ENCODE peak calls at places on chromosome 11, in nine cellular contexts. One of them, this sample, is unnamed.

GRCh38 chr11:45409587-45409986 is 123.4 kb upstream of the SYT13 start:
- DNase-seq in fibroblast of lung: no peak
- DNase-seq in dorsolateral prefrontal cortex: no peak
- DNase-seq in K562: no peak
- DNase-seq in hepatocyte: no peak
- DNase-seq in CD8-positive, alpha-beta memory T cell: no peak
- DNase-seq in CD4-positive, alpha-beta memory T cell: no peak
- DNase-seq in tibial artery: no peak
- DNase-seq in uterus: no peak
- DNase-seq in this sample: no peak

GRCh38 chr11:5228124-5228523 is 1.3 kb upstream of the HBB start:
- DNase-seq in fibroblast of lung: no peak
- DNase-seq in tibial artery: no peak
- DNase-seq in CD4-positive, alpha-beta memory T cell: no peak
- DNase-seq in dorsolateral prefrontal cortex: no peak
- DNase-seq in uterus: no peak
- DNase-seq in K562: no peak
- DNase-seq in hepatocyte: no peak
- DNase-seq in CD8-positive, alpha-beta memory T cell: no peak
- DNase-seq in this sample: no peak

GRCh38 chr11:89436071-89436470 is 55.1 kb downstream of the NOX4 start:
- DNase-seq in CD4-positive, alpha-beta memory T cell: no peak
- DNase-seq in CD8-positive, alpha-beta memory T cell: no peak
- DNase-seq in uterus: no peak
- DNase-seq in K562: no peak
- DNase-seq in tibial artery: no peak
- DNase-seq in hepatocyte: peak; percentile 77
- DNase-seq in fibroblast of lung: peak; percentile 53
- DNase-seq in dorsolateral prefrontal cortex: no peak
- DNase-seq in this sample: no peak

GRCh38 chr11:86167499-86168161 is 76.9 kb upstream of the EED start:
- DNase-seq in fibroblast of lung: no peak
- DNase-seq in dorsolateral prefrontal cortex: no peak
- DNase-seq in CD8-positive, alpha-beta memory T cell: no peak
- DNase-seq in uterus: no peak
- DNase-seq in K562: no peak
- DNase-seq in CD4-positive, alpha-beta memory T cell: no peak
- DNase-seq in hepatocyte: no peak
- DNase-seq in tibial artery: no peak
- DNase-seq in this sample: no peak

GRCh38 chr11:62149986-62150886 is 26.4 kb downstream of the INCENP start:
- DNase-seq in tibial artery: peak; percentile 12
- DNase-seq in CD8-positive, alpha-beta memory T cell: no peak
- DNase-seq in fibroblast of lung: no peak
- DNase-seq in CD4-positive, alpha-beta memory T cell: no peak
- DNase-seq in hepatocyte: no peak
- DNase-seq in uterus: no peak
- DNase-seq in K562: no peak
- DNase-seq in dorsolateral prefrontal cortex: peak; percentile 21
- DNase-seq in this sample: no peak

GRCh38 chr11:119901657-119902577 is 172.9 kb upstream of the NECTIN1 start:
- DNase-seq in CD4-positive, alpha-beta memory T cell: no peak
- DNase-seq in uterus: no peak
- DNase-seq in K562: no peak
- DNase-seq in CD8-positive, alpha-beta memory T cell: no peak
- DNase-seq in tibial artery: no peak
- DNase-seq in fibroblast of lung: no peak
- DNase-seq in dorsolateral prefrontal cortex: no peak
- DNase-seq in hepatocyte: no peak
- DNase-seq in this sample: no peak

GRCh38 chr11:47616726-47617416 is 22.7 kb upstream of the C1QTNF4 start:
- DNase-seq in CD4-positive, alpha-beta memory T cell: no peak
- DNase-seq in K562: peak; percentile 40
- DNase-seq in hepatocyte: peak; percentile 52
- DNase-seq in tibial artery: peak; percentile 64
- DNase-seq in dorsolateral prefrontal cortex: no peak
- DNase-seq in fibroblast of lung: peak; percentile 65
- DNase-seq in uterus: peak; percentile 59
- DNase-seq in CD8-positive, alpha-beta memory T cell: no peak
- DNase-seq in this sample: no peak

GRCh38 chr11:125062931-125063428 is at the start of gene SLC37A2:
- DNase-seq in uterus: peak; percentile 59
- DNase-seq in CD4-positive, alpha-beta memory T cell: peak; percentile 21
- DNase-seq in fibroblast of lung: peak; percentile 61
- DNase-seq in tibial artery: peak; percentile 67
- DNase-seq in CD8-positive, alpha-beta memory T cell: peak; percentile 22
- DNase-seq in dorsolateral prefrontal cortex: no peak
- DNase-seq in hepatocyte: peak; percentile 82
- DNase-seq in K562: no peak
- DNase-seq in this sample: no peak

GRCh38 chr11:112248216-112248615 is 12.4 kb downstream of the PLET1 start:
- DNase-seq in CD4-positive, alpha-beta memory T cell: no peak
- DNase-seq in uterus: no peak
- DNase-seq in K562: no peak
- DNase-seq in hepatocyte: no peak
- DNase-seq in CD8-positive, alpha-beta memory T cell: no peak
- DNase-seq in tibial artery: no peak
- DNase-seq in dorsolateral prefrontal cortex: no peak
- DNase-seq in fibroblast of lung: peak; percentile 92
- DNase-seq in this sample: no peak

GRCh38 chr11:68584097-68584496 is 100.2 kb upstream of the GAL start:
- DNase-seq in CD4-positive, alpha-beta memory T cell: peak; percentile 35
- DNase-seq in dorsolateral prefrontal cortex: no peak
- DNase-seq in uterus: peak; percentile 27
- DNase-seq in fibroblast of lung: no peak
- DNase-seq in hepatocyte: peak; percentile 52
- DNase-seq in K562: peak; percentile 70
- DNase-seq in tibial artery: no peak
- DNase-seq in CD8-positive, alpha-beta memory T cell: peak; percentile 41
- DNase-seq in this sample: no peak

GRCh38 chr11:14258177-14258935 is 100.6 kb downstream of the RRAS2 start:
- DNase-seq in dorsolateral prefrontal cortex: no peak
- DNase-seq in tibial artery: no peak
- DNase-seq in CD8-positive, alpha-beta memory T cell: no peak
- DNase-seq in CD4-positive, alpha-beta memory T cell: no peak
- DNase-seq in hepatocyte: peak; percentile 82
- DNase-seq in uterus: no peak
- DNase-seq in K562: no peak
- DNase-seq in fibroblast of lung: peak; percentile 43
- DNase-seq in this sample: no peak

DNA sequence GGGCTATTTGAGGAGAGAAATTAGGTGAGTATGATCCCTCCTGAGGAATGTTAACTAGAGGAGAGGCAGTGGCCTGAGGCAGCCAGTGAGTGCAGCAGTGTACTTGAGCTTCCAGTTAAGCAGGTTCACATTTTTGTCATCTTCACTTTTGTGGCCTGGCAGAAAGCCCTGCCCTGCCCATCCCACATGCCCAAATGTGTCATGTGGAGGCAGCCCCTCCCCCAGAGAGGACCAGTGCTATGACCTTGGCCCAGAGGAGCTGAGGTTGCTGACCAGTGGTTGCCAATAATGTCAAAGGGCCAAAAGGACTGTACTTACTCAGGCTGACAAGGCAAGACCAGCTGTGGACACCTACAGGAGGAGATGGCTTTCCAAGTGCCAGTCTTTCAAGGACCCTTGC is 17.6 kb upstream of the GRK2 start:
- DNase-seq in K562: no peak
- DNase-seq in CD8-positive, alpha-beta memory T cell: no peak
- DNase-seq in fibroblast of lung: peak; percentile 34
- DNase-seq in CD4-positive, alpha-beta memory T cell: no peak
- DNase-seq in tibial artery: no peak
- DNase-seq in uterus: no peak
- DNase-seq in hepatocyte: no peak
- DNase-seq in dorsolateral prefrontal cortex: no peak
- DNase-seq in this sample: no peak
- H3K27ac ChIP-seq in K562: no peak overlapping the region
- H3K27ac ChIP-seq in CD8-positive, alpha-beta memory T cell: no peak overlapping the region
- H3K27ac ChIP-seq in fibroblast of lung: no peak overlapping the region
- H3K27ac ChIP-seq in CD4-positive, alpha-beta memory T cell: no peak overlapping the region
- H3K27ac ChIP-seq in tibial artery: no peak overlapping the region
- H3K27ac ChIP-seq in uterus: no peak overlapping the region
- H3K27ac ChIP-seq in hepatocyte: peak overlapping the region; percentile 67
- H3K27ac ChIP-seq in dorsolateral prefrontal cortex: no peak overlapping the region
- H3K27ac ChIP-seq in this sample: no peak overlapping the region

DNA sequence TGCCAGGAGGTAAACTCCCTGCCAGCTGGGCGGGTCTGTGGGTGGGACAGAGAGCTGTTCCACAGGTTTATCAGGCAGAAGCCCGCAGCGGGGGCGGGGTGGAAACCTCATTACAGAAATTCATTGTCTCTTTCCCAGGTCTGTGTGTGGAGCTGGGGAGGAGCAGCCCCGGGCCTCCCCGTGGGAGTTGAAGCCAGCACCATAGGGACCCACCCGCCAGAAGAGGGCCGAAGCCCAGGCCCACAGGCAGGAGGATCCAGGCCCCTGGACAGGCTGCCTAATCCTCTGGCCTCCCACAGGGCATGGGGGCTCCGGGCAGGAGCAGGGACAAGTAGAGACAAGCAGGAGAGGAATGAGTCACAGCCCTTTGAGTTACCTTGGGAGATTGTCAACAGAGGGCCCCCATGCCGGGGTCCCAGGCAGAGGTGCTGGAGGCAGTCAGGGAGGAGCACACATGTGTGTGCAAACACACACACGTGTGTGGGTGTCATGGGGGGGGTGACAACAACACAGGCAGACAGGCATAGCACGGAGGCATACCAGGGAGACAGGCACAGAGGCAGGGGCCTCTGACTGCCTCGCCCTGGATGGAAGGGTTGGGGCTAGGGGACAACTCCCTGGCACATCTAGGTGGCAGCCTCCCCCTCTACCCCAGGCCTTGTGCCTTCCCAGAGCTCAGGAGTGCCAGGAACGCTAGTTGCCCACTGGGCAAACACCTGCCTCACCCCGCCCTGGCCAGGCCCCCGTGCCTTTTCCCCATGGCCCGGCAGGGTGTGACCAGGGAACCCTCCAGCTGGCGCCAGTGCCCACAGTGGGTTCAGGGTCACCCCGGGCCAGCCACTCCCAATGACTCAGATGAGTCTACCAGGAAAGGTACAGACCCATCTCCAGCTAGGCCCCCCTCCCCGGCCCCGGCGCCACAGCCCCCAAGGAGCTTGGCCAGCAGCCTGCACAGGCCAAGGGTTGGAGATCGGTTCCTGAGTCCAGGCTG is 1.3 kb downstream of the CDC42BPG start:
- DNase-seq in CD8-positive, alpha-beta memory T cell: no peak
- DNase-seq in tibial artery: no peak
- DNase-seq in uterus: no peak
- DNase-seq in CD4-positive, alpha-beta memory T cell: no peak
- DNase-seq in dorsolateral prefrontal cortex: no peak
- DNase-seq in K562: peak; percentile 60
- DNase-seq in fibroblast of lung: no peak
- DNase-seq in hepatocyte: peak; percentile 81
- DNase-seq in this sample: no peak
- H3K27ac ChIP-seq in CD8-positive, alpha-beta memory T cell: peak overlapping the region; percentile 47
- H3K27ac ChIP-seq in tibial artery: no peak overlapping the region
- H3K27ac ChIP-seq in uterus: no peak overlapping the region
- H3K27ac ChIP-seq in CD4-positive, alpha-beta memory T cell: no peak overlapping the region
- H3K27ac ChIP-seq in dorsolateral prefrontal cortex: no peak overlapping the region
- H3K27ac ChIP-seq in K562: peak overlapping the region; percentile 61
- H3K27ac ChIP-seq in fibroblast of lung: no peak overlapping the region
- H3K27ac ChIP-seq in hepatocyte: peak overlapping the region; percentile 91
- H3K27ac ChIP-seq in this sample: no peak overlapping the region

GRCh38 chr11:114773541-114774338 is 95.4 kb downstream of the NXPE2 start:
- DNase-seq in hepatocyte: no peak
- DNase-seq in tibial artery: no peak
- DNase-seq in CD8-positive, alpha-beta memory T cell: no peak
- DNase-seq in CD4-positive, alpha-beta memory T cell: no peak
- DNase-seq in uterus: no peak
- DNase-seq in dorsolateral prefrontal cortex: no peak
- DNase-seq in fibroblast of lung: no peak
- DNase-seq in K562: no peak
- DNase-seq in this sample: no peak
- H3K27ac ChIP-seq in hepatocyte: no peak overlapping the region
- H3K27ac ChIP-seq in tibial artery: no peak overlapping the region
- H3K27ac ChIP-seq in CD8-positive, alpha-beta memory T cell: no peak overlapping the region
- H3K27ac ChIP-seq in CD4-positive, alpha-beta memory T cell: no peak overlapping the region
- H3K27ac ChIP-seq in uterus: no peak overlapping the region
- H3K27ac ChIP-seq in dorsolateral prefrontal cortex: no peak overlapping the region
- H3K27ac ChIP-seq in fibroblast of lung: no peak overlapping the region
- H3K27ac ChIP-seq in K562: no peak overlapping the region
- H3K27ac ChIP-seq in this sample: no peak overlapping the region

GRCh38 chr11:78295991-78296930 is 107.5 kb downstream of the USP35 start:
- DNase-seq in CD8-positive, alpha-beta memory T cell: no peak
- DNase-seq in tibial artery: no peak
- DNase-seq in uterus: no peak
- DNase-seq in fibroblast of lung: no peak
- DNase-seq in dorsolateral prefrontal cortex: no peak
- DNase-seq in K562: no peak
- DNase-seq in CD4-positive, alpha-beta memory T cell: no peak
- DNase-seq in hepatocyte: peak; percentile 31
- DNase-seq in this sample: no peak
- H3K27ac ChIP-seq in CD8-positive, alpha-beta memory T cell: no peak overlapping the region
- H3K27ac ChIP-seq in tibial artery: no peak overlapping the region
- H3K27ac ChIP-seq in uterus: no peak overlapping the region
- H3K27ac ChIP-seq in fibroblast of lung: no peak overlapping the region
- H3K27ac ChIP-seq in dorsolateral prefrontal cortex: no peak overlapping the region
- H3K27ac ChIP-seq in K562: peak overlapping the region; percentile 71
- H3K27ac ChIP-seq in CD4-positive, alpha-beta memory T cell: no peak overlapping the region
- H3K27ac ChIP-seq in hepatocyte: peak overlapping the region; percentile 74
- H3K27ac ChIP-seq in this sample: no peak overlapping the region

GRCh38 chr11:74162688-74163467 is 7.9 kb downstream of the C2CD3 start:
- DNase-seq in uterus: no peak
- DNase-seq in CD8-positive, alpha-beta memory T cell: no peak
- DNase-seq in fibroblast of lung: no peak
- DNase-seq in K562: no peak
- DNase-seq in CD4-positive, alpha-beta memory T cell: no peak
- DNase-seq in tibial artery: no peak
- DNase-seq in dorsolateral prefrontal cortex: no peak
- DNase-seq in hepatocyte: no peak
- DNase-seq in this sample: no peak
- H3K27ac ChIP-seq in uterus: no peak overlapping the region
- H3K27ac ChIP-seq in CD8-positive, alpha-beta memory T cell: no peak overlapping the region
- H3K27ac ChIP-seq in fibroblast of lung: no peak overlapping the region
- H3K27ac ChIP-seq in K562: no peak overlapping the region
- H3K27ac ChIP-seq in CD4-positive, alpha-beta memory T cell: no peak overlapping the region
- H3K27ac ChIP-seq in tibial artery: no peak overlapping the region
- H3K27ac ChIP-seq in dorsolateral prefrontal cortex: no peak overlapping the region
- H3K27ac ChIP-seq in hepatocyte: no peak overlapping the region
- H3K27ac ChIP-seq in this sample: no peak overlapping the region

GRCh38 chr11:82980292-82980691 is 78.8 kb downstream of the DDIAS start:
- DNase-seq in dorsolateral prefrontal cortex: no peak
- DNase-seq in hepatocyte: no peak
- DNase-seq in tibial artery: no peak
- DNase-seq in CD4-positive, alpha-beta memory T cell: no peak
- DNase-seq in uterus: no peak
- DNase-seq in fibroblast of lung: peak; percentile 90
- DNase-seq in CD8-positive, alpha-beta memory T cell: no peak
- DNase-seq in K562: no peak
- DNase-seq in this sample: no peak
- H3K27ac ChIP-seq in dorsolateral prefrontal cortex: peak overlapping the region; percentile 4
- H3K27ac ChIP-seq in hepatocyte: no peak overlapping the region
- H3K27ac ChIP-seq in tibial artery: peak overlapping the region; percentile 62
- H3K27ac ChIP-seq in CD4-positive, alpha-beta memory T cell: no peak overlapping the region
- H3K27ac ChIP-seq in uterus: peak overlapping the region; percentile 31
- H3K27ac ChIP-seq in fibroblast of lung: peak overlapping the region; percentile 11
- H3K27ac ChIP-seq in CD8-positive, alpha-beta memory T cell: no peak overlapping the region
- H3K27ac ChIP-seq in K562: no peak overlapping the region
- H3K27ac ChIP-seq in this sample: no peak overlapping the region